ENCODE peak calls at places on chromosomes 6 and 20, in five cellular contexts. R is spleen, D is transverse colon, M is GM12891, S is GM12892. O is an unnamed sample.
A peak's percentile ranks its signal among the peaks of the same experiment; 100 is the strongest.

GRCh38 chr20:52004720-52005119 is 186.9 kb downstream of the ZFP64 start:
- DNase-seq in R (no peak), D (no peak), M (no peak), S (no peak), O (no peak)

GRCh38 chr6:151436814-151437213 is 15.1 kb downstream of the RMND1 start:
- DNase-seq in R (no peak), D (no peak), M (no peak), S (no peak), O (no peak)

GRCh38 chr6:145569140-145569539 is 166.2 kb downstream of the EPM2A start:
- DNase-seq in R (no peak), D (no peak), M (no peak), S (no peak), O (no peak)

GRCh38 chr6:165726915-165727314 is 63.9 kb upstream of the PDE10A start:
- DNase-seq in R (no peak), D (no peak), M (no peak), S (no peak), O (no peak)

GRCh38 chr20:4161447-4162251 is 146.3 kb upstream of the RNF24 start:
- DNase-seq in R (peak; percentile 74), D (peak; percentile 83), M (no peak), S (no peak), O (peak; percentile 40)

GRCh38 chr20:47800619-47801018 is 15.3 kb upstream of the SULF2 start:
- DNase-seq in R (no peak), D (no peak), M (no peak), S (no peak), O (no peak)

GRCh38 chr6:140380371-140381218 is 1006.1 kb upstream of the CITED2 start:
- DNase-seq in R (no peak), D (no peak), M (no peak), S (no peak), O (no peak)

GRCh38 chr6:13404892-13405254 is 76.5 kb upstream of the TBC1D7 start:
- DNase-seq in R (no peak), D (no peak), M (no peak), S (no peak), O (no peak)

GRCh38 chr6:3603443-3604130 is 146.7 kb upstream of the SLC22A23 start:
- DNase-seq in R (no peak), D (no peak), M (no peak), S (no peak), O (no peak)

GRCh38 chr20:22999756-23000155 is 35.4 kb upstream of the SSTR4 start:
- DNase-seq in R (no peak), D (no peak), M (no peak), S (no peak), O (no peak)

GRCh38 chr6:32371204-32371603 is 499 bp downstream of the TSBP1 start:
- DNase-seq in R (no peak), D (no peak), M (no peak), S (no peak), O (no peak)

GRCh38 chr6:159044899-159045727 is at the start of gene TAGAP:
- DNase-seq in R (peak; percentile 94), D (peak; percentile 83), M (peak; percentile 39), S (peak; percentile 49), O (no peak)

GRCh38 chr6:146857960-146858308 is 259.2 kb downstream of the ADGB start:
- DNase-seq in R (no peak), D (no peak), M (no peak), S (no peak), O (no peak)

GRCh38 chr20:24136659-24137246 is 148.2 kb upstream of the GGTLC1 start:
- DNase-seq in R (no peak), D (no peak), M (no peak), S (no peak), O (no peak)

GRCh38 chr6:149346075-149346474 is 28.6 kb downstream of the TAB2 start:
- DNase-seq in R (no peak), D (no peak), M (no peak), S (no peak), O (no peak)

GRCh38 chr6:21360353-21360752 is 233.2 kb upstream of the SOX4 start:
- DNase-seq in R (no peak), D (peak; percentile 48), M (no peak), S (no peak), O (no peak)

GRCh38 chr6:113375950-113376846 is 480.9 kb upstream of the MARCKS start:
- DNase-seq in R (no peak), D (no peak), M (no peak), S (no peak), O (no peak)

GRCh38 chr6:150775400-150775799 is 90.1 kb upstream of the MTHFD1L start:
- DNase-seq in R (no peak), D (no peak), M (no peak), S (no peak), O (no peak)

GRCh38 chr6:28725890-28726348 is 197.9 kb downstream of the TRIM27 start:
- DNase-seq in R (no peak), D (no peak), M (no peak), S (no peak), O (no peak)

GRCh38 chr20:31607640-31608255 is 2.7 kb downstream of the ID1 start:
- DNase-seq in R (no peak), D (no peak), M (no peak), S (no peak), O (no peak)

GRCh38 chr20:58310291-58310782 is 822 bp downstream of the RAB22A start:
- DNase-seq in R (no peak), D (no peak), M (no peak), S (no peak), O (no peak)

GRCh38 chr6:75268121-75268987 is 16.2 kb downstream of the TMEM30A start:
- DNase-seq in R (no peak), D (no peak), M (no peak), S (no peak), O (no peak)

GRCh38 chr6:113392551-113393055 is 464.5 kb upstream of the MARCKS start:
- DNase-seq in R (no peak), D (no peak), M (no peak), S (no peak), O (no peak)

GRCh38 chr6:39171489-39172376 is 56.7 kb upstream of the SAYSD1 start:
- DNase-seq in R (no peak), D (no peak), M (no peak), S (no peak), O (no peak)

GRCh38 chr6:39167321-39167720 is 52.3 kb upstream of the SAYSD1 start:
- DNase-seq in R (no peak), D (no peak), M (no peak), S (no peak), O (no peak)

GRCh38 chr6:39167866-39168625 is 53.1 kb upstream of the SAYSD1 start:
- DNase-seq in R (no peak), D (no peak), M (no peak), S (no peak), O (no peak)

GRCh38 chr6:39170860-39171259 is 55.9 kb upstream of the SAYSD1 start:
- DNase-seq in R (no peak), D (no peak), M (no peak), S (no peak), O (no peak)

GRCh38 chr6:39169448-39170344 is 54.7 kb upstream of the SAYSD1 start:
- DNase-seq in R (no peak), D (peak; percentile 81), M (no peak), S (no peak), O (peak; percentile 64)
- TF ChIP-seq POLR2A in R (no peak), D (no peak), M (no peak), S (no peak), O (no peak)

GRCh38 chr20:36460648-36461599 is 80.4 kb upstream of the MYL9 start:
- DNase-seq in R (peak; percentile 97), D (peak; percentile 96), M (peak; percentile 87), S (peak; percentile 85), O (peak; percentile 93)
- TF ChIP-seq POLR2AphosphoS5 in R (peak; percentile 87), D (peak; percentile 84), M (peak; percentile 41), S (peak; percentile 68), O (peak; percentile 57)

GRCh38 chr6:4973415-4973814 is 30.4 kb downstream of the RPP40 start:
- DNase-seq in R (no peak), D (no peak), M (no peak), S (no peak), O (no peak)

GRCh38 chr6:4972438-4972837 is 31.4 kb downstream of the RPP40 start:
- DNase-seq in R (no peak), D (no peak), M (no peak), S (no peak), O (no peak)

GRCh38 chr6:4971851-4972250 is 32.0 kb downstream of the RPP40 start:
- DNase-seq in R (no peak), D (no peak), M (no peak), S (no peak), O (no peak)

GRCh38 chr6:4969609-4970285 is 34.1 kb downstream of the RPP40 start:
- DNase-seq in R (no peak), D (no peak), M (no peak), S (no peak), O (no peak)

DNA sequence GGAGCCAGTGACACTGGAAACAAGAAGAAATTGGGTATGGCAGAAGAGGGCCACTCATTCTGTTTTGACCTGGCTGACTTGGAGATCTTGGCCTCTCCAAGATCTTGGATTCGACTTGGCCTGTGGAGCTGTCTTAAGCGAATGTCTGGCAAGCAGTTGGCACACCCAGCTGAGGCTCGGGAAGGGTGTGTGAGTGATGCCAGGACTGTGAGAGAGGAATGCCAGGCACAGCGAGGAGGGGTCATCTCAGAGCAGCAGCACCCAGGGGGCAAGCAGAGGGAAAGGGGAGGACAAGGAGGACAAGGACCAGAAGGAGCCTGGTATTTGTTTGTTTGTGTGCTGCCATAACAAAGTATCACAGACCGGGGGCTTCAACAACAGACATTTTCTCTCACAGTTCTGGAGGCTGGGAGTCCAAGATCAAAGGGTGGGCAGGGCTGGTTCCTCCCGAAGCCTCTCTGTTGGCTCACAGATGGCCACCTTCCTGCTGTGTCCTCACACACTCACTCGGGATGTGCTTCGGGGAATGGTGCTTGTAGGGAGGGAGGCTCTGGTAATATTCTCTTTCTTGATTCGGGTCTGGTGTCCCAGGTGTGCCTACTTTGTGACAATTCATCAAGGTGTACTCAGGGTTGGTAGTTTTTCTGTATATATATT is 33.0 kb downstream of the RPP40 start:
- DNase-seq in R (no peak), D (no peak), M (no peak), S (no peak), O (no peak)
- TF ChIP-seq POLR2A in R (no peak), D (no peak), M (no peak), S (no peak), O (no peak)

GRCh38 chr20:44917399-44917798 is 7.5 kb downstream of the PABPC1L start:
- DNase-seq in R (no peak), D (no peak), M (no peak), S (no peak), O (no peak)

GRCh38 chr20:44912189-44912588 is 2.3 kb downstream of the PABPC1L start:
- DNase-seq in R (no peak), D (no peak), M (no peak), S (no peak), O (no peak)

GRCh38 chr20:44916586-44916985 is 6.7 kb downstream of the PABPC1L start:
- DNase-seq in R (no peak), D (no peak), M (no peak), S (no peak), O (no peak)

GRCh38 chr20:44918342-44918741 is 8.5 kb downstream of the PABPC1L start:
- DNase-seq in R (no peak), D (no peak), M (no peak), S (no peak), O (no peak)

DNA sequence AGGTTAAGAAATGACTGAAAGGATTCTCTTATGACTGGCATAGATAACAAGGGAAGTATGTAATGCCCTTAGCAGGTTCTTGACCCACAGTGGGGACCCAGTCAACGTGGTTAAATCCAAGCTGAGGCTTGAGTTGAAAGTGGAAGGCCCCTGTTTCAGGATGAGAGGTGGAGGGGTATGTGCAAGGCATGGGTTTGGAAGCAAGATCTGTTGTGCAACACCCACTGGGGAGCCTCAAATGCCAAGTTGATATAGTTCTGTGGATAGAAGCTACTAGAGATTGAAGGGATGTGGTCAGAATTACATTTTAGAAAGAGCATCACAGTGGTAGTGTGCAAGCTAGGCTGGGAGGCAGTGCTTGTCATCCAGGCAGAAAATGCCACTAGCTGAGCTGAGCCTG is 5.1 kb downstream of the PABPC1L start:
- DNase-seq in R (no peak), D (no peak), M (no peak), S (no peak), O (no peak)
- TF ChIP-seq POLR2AphosphoS5 in R (no peak), D (no peak), M (no peak), S (no peak), O (no peak)